ENCODE peak calls at places on chromosomes 13 and 19, in four cellular contexts. O is neural progenitor cell, C is OCI-LY7, B is keratinocyte. D is an unnamed sample.

GRCh38 chr13:51221674-51222509 is at the start of gene FAM124A:
- DNase-seq in O (peak; percentile 91), C (peak; percentile 43), B (no peak), D (peak; percentile 75)

GRCh38 chr19:1665565-1666047 is 13.2 kb upstream of the TCF3 start:
- DNase-seq in O (no peak), C (peak; percentile 80), B (no peak), D (no peak)

GRCh38 chr13:27470042-27470830 is 19.9 kb upstream of the MTIF3 start:
- DNase-seq in O (no peak), C (no peak), B (no peak), D (no peak)

GRCh38 chr19:18208098-18208951 is 4.5 kb upstream of the RAB3A start:
- DNase-seq in O (peak; percentile 57), C (peak; percentile 62), B (no peak), D (peak; percentile 95)

GRCh38 chr13:18951412-18951811 is 230.2 kb downstream of the TUBA3C start:
- DNase-seq in O (no peak), C (no peak), B (no peak), D (no peak)

GRCh38 chr19:14407889-14408640 is 11.1 kb downstream of the DDX39A start:
- DNase-seq in O (no peak), C (no peak), B (no peak), D (no peak)

GRCh38 chr19:18386543-18387251 is 739 bp downstream of the GDF15 start:
- DNase-seq in O (no peak), C (no peak), B (no peak), D (peak; percentile 77)

GRCh38 chr19:54532528-54532927 is 29.9 kb downstream of the LAIR2 start:
- DNase-seq in O (no peak), C (peak; percentile 53), B (no peak), D (no peak)

GRCh38 chr13:20711301-20712044 is 8.0 kb downstream of the IL17D start:
- DNase-seq in O (peak; percentile 80), C (no peak), B (no peak), D (peak; percentile 53)

GRCh38 chr19:38735257-38735686 is 9.0 kb downstream of the CAPN12 start:
- DNase-seq in O (peak; percentile 72), C (peak; percentile 25), B (no peak), D (no peak)

GRCh38 chr13:41985788-41986508 is 25.0 kb upstream of the VWA8 start:
- DNase-seq in O (no peak), C (no peak), B (no peak), D (peak; percentile 46)

GRCh38 chr19:33297401-33298145 is 4.8 kb downstream of the CEBPA start:
- DNase-seq in O (no peak), C (no peak), B (no peak), D (no peak)

GRCh38 chr19:8149261-8150094 is at the start of gene FBN3:
- DNase-seq in O (peak; percentile 83), C (no peak), B (no peak), D (no peak)

DNA sequence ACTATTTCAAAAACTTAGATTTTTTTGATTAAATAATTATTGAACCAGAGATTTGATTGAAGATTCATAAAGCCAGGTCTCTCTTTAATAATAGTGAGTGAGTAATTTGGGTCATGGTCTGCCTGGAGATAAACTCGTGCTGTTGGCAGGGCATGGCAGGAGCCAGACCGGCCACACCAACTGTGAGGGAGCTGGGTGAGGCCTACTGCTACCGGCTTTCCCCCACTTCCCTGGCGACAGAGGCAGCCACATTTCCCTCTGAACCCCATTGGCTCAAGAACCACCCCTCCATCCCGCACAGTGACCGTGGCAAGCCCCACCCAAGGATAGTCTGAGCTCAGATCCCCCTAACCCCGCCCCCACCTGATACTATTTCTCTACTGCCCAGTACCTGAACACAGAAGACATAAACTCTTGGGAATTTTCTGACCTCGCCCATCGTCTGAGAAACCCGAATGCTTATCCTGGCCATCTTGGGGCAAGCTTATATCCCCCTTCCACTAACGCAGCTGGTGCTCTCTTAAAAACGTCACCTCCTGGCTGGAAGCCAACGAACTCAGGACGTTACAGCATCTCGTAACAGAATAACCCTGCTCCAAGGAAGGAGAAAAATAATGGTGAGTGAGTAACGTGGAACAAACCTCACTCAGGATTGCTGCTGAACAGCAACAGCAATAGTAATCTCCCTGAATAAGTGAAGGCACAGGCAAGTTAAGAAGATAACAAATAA is 627.6 kb upstream of the PCDH9 start:
- DNase-seq in O (no peak), C (no peak), B (no peak), D (no peak)
- H2AFZ ChIP-seq in O (no peak overlapping the region), C (no peak overlapping the region), B (no peak overlapping the region), D (no peak overlapping the region)

DNA sequence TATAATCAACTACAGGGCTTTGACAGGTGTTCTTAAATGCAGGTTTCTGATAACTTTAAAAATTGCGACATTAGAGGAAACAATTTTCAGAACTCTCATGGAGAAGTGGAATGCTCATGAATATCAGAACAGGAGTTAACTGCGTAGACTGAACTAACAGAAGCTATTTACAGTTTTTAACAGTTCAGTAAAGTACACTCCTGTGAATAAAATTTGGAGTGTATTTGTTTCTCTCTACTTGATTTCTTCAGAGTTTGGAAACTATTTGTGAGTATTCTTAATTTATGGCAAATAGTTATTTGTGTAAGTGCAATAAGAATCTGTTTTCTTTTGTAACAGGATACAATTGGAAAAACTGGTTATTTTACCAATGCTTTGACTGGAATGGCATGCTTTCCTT is 114.4 kb downstream of the TNFRSF19 start:
- DNase-seq in O (no peak), C (peak; percentile 5), B (no peak), D (no peak)
- H3K27ac ChIP-seq in O (no peak overlapping the region), C (no peak overlapping the region), B (no peak overlapping the region), D (no peak overlapping the region)

DNA sequence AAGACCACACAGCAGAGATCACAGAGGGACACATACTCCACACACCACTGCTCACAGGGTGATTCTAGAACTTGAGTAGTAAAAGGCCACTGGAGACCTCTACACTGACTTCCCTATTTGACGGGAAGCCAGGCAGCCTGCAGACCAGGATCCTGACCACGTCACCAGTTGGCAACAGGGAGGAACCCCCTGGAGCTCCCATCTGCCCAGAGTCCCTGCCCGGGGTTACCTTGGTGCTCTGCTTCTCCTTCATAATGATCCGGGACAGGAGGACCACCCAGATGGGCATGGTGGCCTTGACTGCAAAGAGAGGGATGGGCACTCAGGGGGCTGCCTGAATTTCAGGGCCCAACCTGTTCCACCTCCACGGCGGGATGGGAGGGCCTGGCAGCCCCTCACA is 932 bp downstream of the SLC35E1 start:
- DNase-seq in O (no peak), C (peak; percentile 22), B (no peak), D (peak; percentile 66)
- H2AFZ ChIP-seq in O (no peak overlapping the region), C (no peak overlapping the region), B (no peak overlapping the region), D (peak overlapping the region; percentile 46)

GRCh38 chr19:5624154-5624663 is 1.3 kb downstream of the SAFB start:
- DNase-seq in O (peak; percentile 39), C (peak; percentile 25), B (no peak), D (peak; percentile 86)

GRCh38 chr19:5623397-5624153 is 692 bp downstream of the SAFB start:
- DNase-seq in O (peak; percentile 16), C (peak; percentile 13), B (no peak), D (no peak)

GRCh38 chr19:5627395-5627904 is 4.6 kb downstream of the SAFB start:
- DNase-seq in O (peak; percentile 19), C (peak; percentile 81), B (no peak), D (peak; percentile 68)

GRCh38 chr19:5624741-5625140 is 1.9 kb downstream of the SAFB start:
- DNase-seq in O (peak; percentile 33), C (peak; percentile 14), B (no peak), D (peak; percentile 47)

DNA sequence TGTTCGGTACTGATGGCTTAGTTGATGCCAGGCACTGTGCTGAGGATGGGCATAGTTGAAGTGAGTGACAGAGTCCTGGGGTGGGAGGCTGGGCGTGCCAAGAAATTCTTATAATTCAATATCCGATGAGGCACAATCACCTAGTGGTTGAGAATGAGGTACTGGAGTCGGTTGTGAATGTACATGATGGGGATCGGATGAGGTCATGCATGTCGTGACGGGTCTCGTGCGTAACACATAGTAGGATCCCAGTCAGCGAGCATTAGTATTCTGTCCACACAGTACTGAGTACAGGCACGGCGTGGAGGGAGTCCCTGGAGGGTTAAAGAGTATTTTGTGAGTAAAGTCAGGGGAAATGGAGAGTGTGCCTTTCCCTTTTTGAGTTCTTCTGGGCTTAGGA is 2.8 kb downstream of the SAFB start:
- DNase-seq in O (no peak), C (no peak), B (no peak), D (no peak)
- H3K27ac ChIP-seq in O (no peak overlapping the region), C (peak overlapping the region; percentile 80), B (no peak overlapping the region), D (no peak overlapping the region)

DNA sequence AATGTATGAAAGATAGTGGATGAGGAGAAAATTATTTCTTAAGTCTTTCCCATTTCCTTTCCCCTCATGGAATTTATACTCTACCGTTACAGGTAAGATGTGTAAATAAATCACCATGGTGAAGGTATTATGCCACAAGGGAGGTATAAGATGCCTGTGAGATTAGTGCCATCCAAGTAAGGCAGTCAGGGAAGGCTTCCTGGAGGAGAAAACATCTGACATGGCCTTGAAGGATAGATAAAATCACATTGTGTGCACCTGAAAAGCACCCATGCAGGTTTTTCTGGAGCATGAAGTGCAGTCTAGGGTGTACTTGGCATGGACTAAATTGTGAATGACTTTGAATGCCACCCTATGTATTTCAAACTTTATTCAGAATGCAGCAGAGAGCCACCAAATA is 15.3 kb downstream of the MBNL2 start:
- DNase-seq in O (no peak), C (no peak), B (no peak), D (no peak)
- H2AFZ ChIP-seq in O (no peak overlapping the region), C (no peak overlapping the region), B (no peak overlapping the region), D (no peak overlapping the region)

GRCh38 chr19:44745887-44746600 is 2.5 kb upstream of the BCL3 start:
- DNase-seq in O (no peak), C (no peak), B (no peak), D (no peak)

GRCh38 chr19:44748426-44749254 is at the start of gene BCL3:
- DNase-seq in O (peak; percentile 53), C (peak; percentile 82), B (no peak), D (peak; percentile 79)

GRCh38 chr19:44747739-44748425 is 626 bp upstream of the BCL3 start:
- DNase-seq in O (peak; percentile 17), C (no peak), B (no peak), D (peak; percentile 77)

GRCh38 chr19:44746616-44746945 is 1.9 kb upstream of the BCL3 start:
- DNase-seq in O (no peak), C (no peak), B (no peak), D (no peak)

GRCh38 chr19:44746946-44747738 is 1.4 kb upstream of the BCL3 start:
- DNase-seq in O (peak; percentile 82), C (peak; percentile 79), B (peak; percentile 91), D (peak; percentile 98)
- H3K27ac ChIP-seq in O (no peak overlapping the region), C (peak overlapping the region; percentile 95), B (peak overlapping the region; percentile 99), D (peak overlapping the region; percentile 94)

D was measured in GM23248.